ENCODE peak calls at places on chromosomes 5 and 9, in nine cellular contexts. One of them, this sample, is unnamed.

GRCh38 chr5:37888476-37888875 is 48.6 kb upstream of the GDNF start:
- DNase-seq in GM03348: peak; percentile 57
- DNase-seq in omental fat pad: no peak
- DNase-seq in kidney tubule cell: peak; percentile 72
- DNase-seq in WERI-Rb-1: no peak
- DNase-seq in activated CD4-positive, alpha-beta memory T cell treated with anti-CD3 and anti-CD28 coated beads, Interleukin-2, amount 10 ng/mL, durations not matched to agents 7 days and 5 days: no peak
- DNase-seq in GM13977: no peak
- DNase-seq in HS-5: no peak
- DNase-seq in stimulated activated naive CD8-positive, alpha-beta T cell treated with anti-CD3 and anti-CD28 coated beads, Interleukin-15, amount 100 ng/mL, for 72 hours: no peak
- DNase-seq in this sample: no peak

GRCh38 chr5:54785729-54786548 is 199.5 kb downstream of the ESM1 start:
- DNase-seq in HS-5: no peak
- DNase-seq in activated CD4-positive, alpha-beta memory T cell treated with anti-CD3 and anti-CD28 coated beads, Interleukin-2, amount 10 ng/mL, durations not matched to agents 7 days and 5 days: no peak
- DNase-seq in omental fat pad: no peak
- DNase-seq in WERI-Rb-1: no peak
- DNase-seq in GM03348: peak; percentile 14
- DNase-seq in GM13977: no peak
- DNase-seq in kidney tubule cell: peak; percentile 10
- DNase-seq in stimulated activated naive CD8-positive, alpha-beta T cell treated with anti-CD3 and anti-CD28 coated beads, Interleukin-15, amount 100 ng/mL, for 72 hours: no peak
- DNase-seq in this sample: no peak

GRCh38 chr5:142014911-142015584 is 2.2 kb upstream of the GNPDA1 start:
- DNase-seq in activated CD4-positive, alpha-beta memory T cell treated with anti-CD3 and anti-CD28 coated beads, Interleukin-2, amount 10 ng/mL, durations not matched to agents 7 days and 5 days: peak; percentile 46
- DNase-seq in omental fat pad: no peak
- DNase-seq in GM03348: peak; percentile 55
- DNase-seq in WERI-Rb-1: no peak
- DNase-seq in HS-5: peak; percentile 45
- DNase-seq in stimulated activated naive CD8-positive, alpha-beta T cell treated with anti-CD3 and anti-CD28 coated beads, Interleukin-15, amount 100 ng/mL, for 72 hours: peak; percentile 66
- DNase-seq in kidney tubule cell: peak; percentile 93
- DNase-seq in GM13977: peak; percentile 69
- DNase-seq in this sample: peak; percentile 30

GRCh38 chr5:78758169-78758839 is 109.7 kb upstream of the LHFPL2 start:
- DNase-seq in GM13977: peak; percentile 61
- DNase-seq in kidney tubule cell: no peak
- DNase-seq in HS-5: no peak
- DNase-seq in GM03348: no peak
- DNase-seq in stimulated activated naive CD8-positive, alpha-beta T cell treated with anti-CD3 and anti-CD28 coated beads, Interleukin-15, amount 100 ng/mL, for 72 hours: peak; percentile 13
- DNase-seq in activated CD4-positive, alpha-beta memory T cell treated with anti-CD3 and anti-CD28 coated beads, Interleukin-2, amount 10 ng/mL, durations not matched to agents 7 days and 5 days: no peak
- DNase-seq in WERI-Rb-1: no peak
- DNase-seq in omental fat pad: no peak
- DNase-seq in this sample: no peak

GRCh38 chr9:35923927-35924763 is 14.9 kb downstream of the SPAAR start:
- DNase-seq in stimulated activated naive CD8-positive, alpha-beta T cell treated with anti-CD3 and anti-CD28 coated beads, Interleukin-15, amount 100 ng/mL, for 72 hours: no peak
- DNase-seq in WERI-Rb-1: no peak
- DNase-seq in GM13977: no peak
- DNase-seq in GM03348: peak; percentile 90
- DNase-seq in omental fat pad: no peak
- DNase-seq in activated CD4-positive, alpha-beta memory T cell treated with anti-CD3 and anti-CD28 coated beads, Interleukin-2, amount 10 ng/mL, durations not matched to agents 7 days and 5 days: no peak
- DNase-seq in kidney tubule cell: peak; percentile 98
- DNase-seq in HS-5: peak; percentile 91
- DNase-seq in this sample: no peak

GRCh38 chr9:112248722-112249121 is 73.6 kb upstream of the SUSD1 start:
- DNase-seq in activated CD4-positive, alpha-beta memory T cell treated with anti-CD3 and anti-CD28 coated beads, Interleukin-2, amount 10 ng/mL, durations not matched to agents 7 days and 5 days: no peak
- DNase-seq in GM13977: no peak
- DNase-seq in omental fat pad: no peak
- DNase-seq in stimulated activated naive CD8-positive, alpha-beta T cell treated with anti-CD3 and anti-CD28 coated beads, Interleukin-15, amount 100 ng/mL, for 72 hours: no peak
- DNase-seq in HS-5: no peak
- DNase-seq in GM03348: peak; percentile 13
- DNase-seq in WERI-Rb-1: no peak
- DNase-seq in kidney tubule cell: peak; percentile 20
- DNase-seq in this sample: no peak

GRCh38 chr9:133103183-133103986 is 17.7 kb downstream of the RALGDS start:
- DNase-seq in GM13977: peak; percentile 77
- DNase-seq in WERI-Rb-1: peak; percentile 75
- DNase-seq in GM03348: peak; percentile 87
- DNase-seq in omental fat pad: peak; percentile 79
- DNase-seq in kidney tubule cell: peak; percentile 52
- DNase-seq in stimulated activated naive CD8-positive, alpha-beta T cell treated with anti-CD3 and anti-CD28 coated beads, Interleukin-15, amount 100 ng/mL, for 72 hours: peak; percentile 51
- DNase-seq in HS-5: no peak
- DNase-seq in activated CD4-positive, alpha-beta memory T cell treated with anti-CD3 and anti-CD28 coated beads, Interleukin-2, amount 10 ng/mL, durations not matched to agents 7 days and 5 days: peak; percentile 58
- DNase-seq in this sample: no peak

GRCh38 chr9:128720841-128721486 is 3.0 kb downstream of the ZDHHC12 start:
- DNase-seq in HS-5: no peak
- DNase-seq in GM13977: no peak
- DNase-seq in activated CD4-positive, alpha-beta memory T cell treated with anti-CD3 and anti-CD28 coated beads, Interleukin-2, amount 10 ng/mL, durations not matched to agents 7 days and 5 days: no peak
- DNase-seq in stimulated activated naive CD8-positive, alpha-beta T cell treated with anti-CD3 and anti-CD28 coated beads, Interleukin-15, amount 100 ng/mL, for 72 hours: no peak
- DNase-seq in GM03348: no peak
- DNase-seq in omental fat pad: no peak
- DNase-seq in WERI-Rb-1: no peak
- DNase-seq in kidney tubule cell: no peak
- DNase-seq in this sample: no peak

GRCh38 chr5:106784846-106785245 is 885.9 kb downstream of the EFNA5 start:
- DNase-seq in omental fat pad: no peak
- DNase-seq in activated CD4-positive, alpha-beta memory T cell treated with anti-CD3 and anti-CD28 coated beads, Interleukin-2, amount 10 ng/mL, durations not matched to agents 7 days and 5 days: no peak
- DNase-seq in stimulated activated naive CD8-positive, alpha-beta T cell treated with anti-CD3 and anti-CD28 coated beads, Interleukin-15, amount 100 ng/mL, for 72 hours: no peak
- DNase-seq in HS-5: peak; percentile 6
- DNase-seq in WERI-Rb-1: no peak
- DNase-seq in GM03348: no peak
- DNase-seq in kidney tubule cell: no peak
- DNase-seq in GM13977: no peak
- DNase-seq in this sample: no peak

This sample was measured in activated T-helper 2 cell treated with anti-CD3 and anti-CD28 coated beads, Interferon-gamma antibody, Interleukin-2, Interleukin-4, amounts not matched to agents 10 μg/mL and 5 μg/mL and 100 μg/mL, durations not matched to agents 14 hours and 24 hours and 36 hours.